ENCODE peak calls at places on chromosomes 16 and 17, in five cellular contexts. S is CD8-positive, alpha-beta memory T cell; N is iPS DF 6.9; V is naive thymus-derived CD8-positive, alpha-beta T cell; I is Jurkat, Clone E6-1. W is an unnamed sample.

GRCh38 chr17:9959377-9959981 is 54.4 kb upstream of the RCVRN start:
- DNase-seq in S (no peak), N (peak; percentile 37), V (no peak), I (peak; percentile 21), W (peak; percentile 46)

GRCh38 chr16:22659933-22660332 is 149.2 kb downstream of the NPIPB5 start:
- DNase-seq in S (no peak), N (no peak), V (no peak), I (no peak), W (no peak)

GRCh38 chr17:1362065-1362848 is 37.8 kb downstream of the YWHAE start:
- DNase-seq in S (peak; percentile 44), N (no peak), V (no peak), I (no peak), W (no peak)

GRCh38 chr16:85610059-85610445 is 3.1 kb upstream of the GSE1 start:
- DNase-seq in S (no peak), N (no peak), V (no peak), I (peak; percentile 51), W (no peak)

GRCh38 chr17:46751425-46751824 is 67.1 kb downstream of the WNT3 start:
- DNase-seq in S (no peak), N (no peak), V (no peak), I (no peak), W (no peak)

GRCh38 chr17:47871048-47871447 is 20.1 kb upstream of the SP6 start:
- DNase-seq in S (no peak), N (no peak), V (no peak), I (no peak), W (no peak)

GRCh38 chr17:48575066-48575582 is 3.0 kb downstream of the HOXB4 start:
- DNase-seq in S (no peak), N (no peak), V (no peak), I (no peak), W (no peak)

GRCh38 chr16:23145608-23146007 is 3.6 kb downstream of the USP31 start:
- DNase-seq in S (no peak), N (no peak), V (no peak), I (no peak), W (no peak)

GRCh38 chr17:5587431-5588032 is 3.2 kb upstream of the NLRP1 start:
- DNase-seq in S (peak; percentile 75), N (peak; percentile 64), V (peak; percentile 50), I (peak; percentile 72), W (peak; percentile 49)

GRCh38 chr16:3112058-3112880 is at the start of gene ZNF205:
- DNase-seq in S (no peak), N (no peak), V (no peak), I (no peak), W (no peak)

GRCh38 chr16:24150282-24150681 is 105.9 kb upstream of the CACNG3 start:
- DNase-seq in S (no peak), N (no peak), V (no peak), I (peak; percentile 20), W (no peak)

GRCh38 chr17:20127660-20128413 is 118.7 kb downstream of the SPECC1 start:
- DNase-seq in S (no peak), N (no peak), V (no peak), I (no peak), W (no peak)

GRCh38 chr17:49554694-49555494 is 20.8 kb upstream of the NXPH3 start:
- DNase-seq in S (no peak), N (no peak), V (no peak), I (no peak), W (no peak)

GRCh38 chr16:57357330-57358151 is 1.0 kb upstream of the CCL22 start:
- DNase-seq in S (no peak), N (no peak), V (no peak), I (no peak), W (no peak)

GRCh38 chr16:1310832-1311200 is 1.4 kb downstream of the UBE2I start:
- DNase-seq in S (peak; percentile 45), N (no peak), V (peak; percentile 39), I (peak; percentile 26), W (no peak)

W was measured in NT2/D1.